ENCODE peak calls at places on chromosomes 16 and 17, in six cellular contexts. L is heart left ventricle, Y is sigmoid colon, D is uterus, N is IMR-90, Z is transverse colon. Q is an unnamed sample.

GRCh38 chr17:2214047-2214717 is 89.4 kb downstream of the SMG6 start:
- DNase-seq in Z (peak; percentile 29), D (peak; percentile 69), N (peak; percentile 93), Y (peak; percentile 83), L (peak; percentile 52), Q (peak; percentile 53)

GRCh38 chr16:89035013-89035697 is 58.1 kb upstream of the CBFA2T3 start:
- DNase-seq in L (no peak), D (no peak), N (no peak), Y (no peak), Z (no peak), Q (peak; percentile 22)

GRCh38 chr16:29321000-29321393 is 85.5 kb downstream of the NPIPB11 start:
- DNase-seq in Z (no peak), D (no peak), Y (no peak), L (no peak), N (no peak), Q (no peak)

GRCh38 chr17:73952498-73953205 is 250.8 kb upstream of the RPL38 start:
- DNase-seq in L (peak; percentile 18), Y (no peak), Z (peak; percentile 59), D (no peak), N (no peak), Q (no peak)

GRCh38 chr16:9695152-9695551 is 487.1 kb downstream of the GRIN2A start:
- DNase-seq in Z (no peak), D (no peak), L (no peak), Y (no peak), N (no peak), Q (no peak)

GRCh38 chr17:38871247-38871991 is 1.6 kb downstream of the LASP1 start:
- DNase-seq in Z (peak; percentile 91), N (peak; percentile 80), Y (peak; percentile 82), L (peak; percentile 58), D (peak; percentile 79), Q (peak; percentile 86)

GRCh38 chr16:83792391-83792790 is 15.4 kb upstream of the HSBP1 start:
- DNase-seq in D (no peak), Z (no peak), L (no peak), Y (no peak), N (no peak), Q (no peak)

GRCh38 chr17:16255481-16255901 is 38.5 kb downstream of the PIGL start:
- DNase-seq in L (peak; percentile 48), Z (peak; percentile 64), Y (peak; percentile 74), N (peak; percentile 28), D (peak; percentile 40), Q (peak; percentile 52)

GRCh38 chr17:64984776-64985521 is 65.7 kb upstream of the LRRC37A3 start:
- DNase-seq in D (peak; percentile 56), Z (peak; percentile 29), Y (no peak), L (no peak), N (peak; percentile 23), Q (no peak)

GRCh38 chr16:59574296-59574695 is 840.2 kb upstream of the GOT2 start:
- DNase-seq in Y (no peak), D (no peak), Z (no peak), L (no peak), N (no peak), Q (no peak)

GRCh38 chr16:13401631-13402030 is 500.2 kb downstream of the SHISA9 start:
- DNase-seq in D (no peak), Z (no peak), N (no peak), L (no peak), Y (no peak), Q (no peak)

GRCh38 chr17:42313773-42314566 is 25.7 kb downstream of the STAT5A start:
- DNase-seq in D (no peak), L (no peak), N (no peak), Z (no peak), Y (no peak), Q (no peak)

GRCh38 chr17:18145811-18146210 is 37.3 kb downstream of the MYO15A start:
- DNase-seq in L (no peak), Y (no peak), D (no peak), N (no peak), Z (no peak), Q (no peak)

GRCh38 chr16:73052441-73053030 is 4.6 kb upstream of the ZFHX3 start:
- DNase-seq in Z (no peak), Y (peak; percentile 67), L (no peak), D (no peak), N (no peak), Q (no peak)

GRCh38 chr17:56870163-56870651 is 36.3 kb downstream of the DGKE start:
- DNase-seq in L (no peak), D (no peak), Y (no peak), N (peak; percentile 18), Z (no peak), Q (no peak)

GRCh38 chr17:12727881-12728280 is 61.4 kb upstream of the ARHGAP44 start:
- DNase-seq in D (no peak), N (peak; percentile 66), Z (no peak), Y (no peak), L (no peak), Q (no peak)

DNA sequence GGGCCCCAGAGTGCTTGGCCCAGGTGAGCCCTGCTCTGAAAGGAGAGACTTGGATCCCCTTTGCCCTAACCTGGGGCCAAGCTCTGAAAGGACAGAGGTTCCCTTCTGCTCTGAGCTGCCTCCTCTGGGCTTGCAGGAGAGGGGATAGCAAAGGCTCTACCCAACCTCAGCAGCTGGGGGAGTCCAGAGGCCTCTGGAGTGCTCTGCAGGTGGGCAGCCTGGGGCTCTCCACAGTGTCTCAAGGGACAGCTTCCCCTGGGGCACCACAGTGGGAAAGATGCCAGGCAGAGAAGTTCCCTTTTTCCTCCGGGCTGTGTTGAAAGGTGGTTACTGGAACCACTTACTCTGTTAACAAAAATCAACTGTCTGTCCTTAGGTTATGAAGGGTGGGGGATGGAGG is 48.2 kb upstream of the MGAT5B start:
- DNase-seq in Y (no peak), N (no peak), L (no peak), Z (no peak), D (no peak), Q (no peak)
- H3K4me1 ChIP-seq in Y (no peaks in the 10 kb centered on the region), N (no peaks in the 10 kb centered on the region), L (no peaks in the 10 kb centered on the region), Z (no peaks in the 10 kb centered on the region), D (no peaks in the 10 kb centered on the region), Q (no peaks in the 10 kb centered on the region)

GRCh38 chr16:2089676-2090480 is 42.1 kb downstream of the TSC2 start:
- DNase-seq in N (no peak), Y (no peak), Z (no peak), D (no peak), L (no peak), Q (peak; percentile 85)
- TF ChIP-seq POLR2A in N (no peak), Y (no peak), Z (no peak), D (no peak), L (no peak), Q (no peak)

GRCh38 chr16:67545665-67546024 is 16.7 kb upstream of the CTCF start:
- DNase-seq in D (no peak), L (no peak), Y (peak; percentile 67), Z (no peak), N (no peak), Q (no peak)

GRCh38 chr16:67544844-67545664 is 16.4 kb downstream of the RIPOR1 start:
- DNase-seq in L (no peak), Z (no peak), N (no peak), Y (no peak), D (no peak), Q (no peak)

GRCh38 chr16:67543036-67543435 is 14.4 kb downstream of the RIPOR1 start:
- DNase-seq in D (no peak), Z (peak; percentile 6), L (no peak), Y (no peak), N (no peak), Q (no peak)

GRCh38 chr16:67543582-67543981 is 15.0 kb downstream of the RIPOR1 start:
- DNase-seq in Z (peak; percentile 5), L (no peak), N (no peak), D (no peak), Y (no peak), Q (no peak)

GRCh38 chr16:67544329-67544841 is 15.8 kb downstream of the RIPOR1 start:
- DNase-seq in N (no peak), Z (no peak), L (no peak), D (no peak), Y (no peak), Q (no peak)
- H3K4me1 ChIP-seq in N (no peaks in the 10 kb centered on the region), Z (peaks cover 13% of the 10 kb centered on the region), L (peaks cover 61% of the 10 kb centered on the region), D (no peaks in the 10 kb centered on the region), Y (peaks cover 23% of the 10 kb centered on the region), Q (peaks cover 13% of the 10 kb centered on the region)

GRCh38 chr17:63831505-63831904 is 4.0 kb upstream of the FTSJ3 start:
- DNase-seq in N (no peak), Y (no peak), D (no peak), L (no peak), Z (no peak), Q (no peak)

GRCh38 chr17:63833741-63834373 is 6.4 kb upstream of the FTSJ3 start:
- DNase-seq in Z (no peak), L (no peak), Y (no peak), D (no peak), N (no peak), Q (no peak)

GRCh38 chr17:63833026-63833740 is 5.7 kb upstream of the FTSJ3 start:
- DNase-seq in N (no peak), D (no peak), Z (no peak), L (no peak), Y (no peak), Q (no peak)

GRCh38 chr17:63832014-63832413 is 4.6 kb upstream of the FTSJ3 start:
- DNase-seq in N (no peak), D (no peak), L (no peak), Y (no peak), Z (no peak), Q (no peak)

GRCh38 chr17:63832455-63832854 is 5.0 kb upstream of the FTSJ3 start:
- DNase-seq in Y (no peak), Z (no peak), D (no peak), N (no peak), L (no peak), Q (no peak)
- TF ChIP-seq POLR2A in Y (no peak), Z (no peak), D (no peak), N (no peak), L (no peak), Q (no peak)

GRCh38 chr17:58515286-58515685 is 848 bp upstream of the MTMR4 start:
- DNase-seq in Y (no peak), D (no peak), Z (no peak), N (no peak), L (no peak), Q (no peak)

GRCh38 chr17:58514795-58515157 is 338 bp upstream of the MTMR4 start:
- DNase-seq in Y (no peak), Z (no peak), N (no peak), D (no peak), L (no peak), Q (no peak)

GRCh38 chr17:58516644-58517377 is 2.4 kb upstream of the MTMR4 start:
- DNase-seq in N (no peak), D (no peak), Z (peak; percentile 69), Y (peak; percentile 62), L (no peak), Q (peak; percentile 91)

GRCh38 chr17:58517928-58518609 is 3.6 kb upstream of the MTMR4 start:
- DNase-seq in Z (peak; percentile 100), N (peak; percentile 100), D (peak; percentile 100), Y (peak; percentile 100), L (peak; percentile 100), Q (peak; percentile 99)

DNA sequence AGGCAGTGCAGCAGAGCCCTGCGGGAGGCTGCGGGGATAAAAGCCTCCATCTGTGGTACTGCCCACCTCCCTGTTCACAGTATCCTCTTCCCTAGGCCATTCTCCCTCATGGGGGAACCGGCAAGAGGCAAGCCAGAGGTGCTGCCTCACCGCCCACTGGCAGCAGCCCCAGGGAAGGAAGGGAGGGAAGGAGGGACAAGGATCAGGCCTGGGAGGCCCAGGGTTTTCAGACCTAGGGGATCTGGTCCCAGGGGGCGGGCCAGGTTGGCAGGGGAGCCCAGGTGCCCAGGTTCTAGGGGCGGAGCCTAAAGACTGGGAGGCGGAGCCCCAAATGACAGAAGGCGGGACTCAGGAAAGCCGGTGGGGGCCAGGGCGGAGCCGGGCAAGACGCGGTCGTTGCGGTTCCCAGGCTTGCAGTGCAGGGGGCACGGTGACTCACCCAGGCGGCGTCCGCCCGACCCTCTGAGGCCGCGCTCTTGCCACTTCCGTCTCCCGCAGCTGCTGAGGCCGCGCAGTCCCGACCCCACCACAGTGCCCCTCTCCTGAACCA is 3.0 kb upstream of the MTMR4 start:
- DNase-seq in L (no peak), Z (no peak), N (no peak), D (no peak), Y (no peak), Q (no peak)
- H3K4me1 ChIP-seq in L (peaks cover 38% of the 10 kb centered on the region), Z (peaks cover 19% of the 10 kb centered on the region), N (peaks cover 12% of the 10 kb centered on the region), D (no peaks in the 10 kb centered on the region), Y (peaks cover 42% of the 10 kb centered on the region), Q (no peaks in the 10 kb centered on the region)